ENCODE peak calls at places on chromosomes 7 and 10, in seven cellular contexts. One of them, this sample, is unnamed. For H3K36me3, the result is how much of the 10 kb centered on the place peaks cover.

GRCh38 chr7:34823650-34824258 is 165.7 kb downstream of the NPSR1 start:
- DNase-seq in tibial nerve: peak
- DNase-seq in hepatocyte: peak
- DNase-seq in brain microvascular endothelial cell: peak
- DNase-seq in HCT116: peak
- DNase-seq in ovary: no peak
- DNase-seq in heart left ventricle: peak
- DNase-seq in this sample: no peak

GRCh38 chr7:75950111-75950681 is 35.2 kb downstream of the POR start:
- DNase-seq in tibial nerve: no peak
- DNase-seq in hepatocyte: no peak
- DNase-seq in brain microvascular endothelial cell: no peak
- DNase-seq in HCT116: no peak
- DNase-seq in ovary: no peak
- DNase-seq in heart left ventricle: peak
- DNase-seq in this sample: no peak

GRCh38 chr10:21927601-21928000 is 75.9 kb downstream of the DNAJC1 start:
- DNase-seq in tibial nerve: no peak
- DNase-seq in hepatocyte: no peak
- DNase-seq in brain microvascular endothelial cell: peak
- DNase-seq in HCT116: no peak
- DNase-seq in ovary: no peak
- DNase-seq in heart left ventricle: no peak
- DNase-seq in this sample: no peak

GRCh38 chr10:46234431-46235060 is 52.3 kb upstream of the ANTXRL start:
- DNase-seq in tibial nerve: no peak
- DNase-seq in hepatocyte: no peak
- DNase-seq in brain microvascular endothelial cell: no peak
- DNase-seq in HCT116: no peak
- DNase-seq in ovary: no peak
- DNase-seq in heart left ventricle: peak
- DNase-seq in this sample: no peak

GRCh38 chr7:81715984-81716588 is 53.8 kb downstream of the HGF start:
- DNase-seq in tibial nerve: no peak
- DNase-seq in hepatocyte: peak
- DNase-seq in brain microvascular endothelial cell: peak
- DNase-seq in HCT116: peak
- DNase-seq in ovary: no peak
- DNase-seq in heart left ventricle: no peak
- DNase-seq in this sample: no peak

GRCh38 chr7:6106140-6106904 is 75.1 kb downstream of the ANKRD61 start:
- DNase-seq in tibial nerve: peak
- DNase-seq in hepatocyte: no peak
- DNase-seq in brain microvascular endothelial cell: peak
- DNase-seq in HCT116: peak
- DNase-seq in ovary: peak
- DNase-seq in heart left ventricle: no peak
- DNase-seq in this sample: no peak

GRCh38 chr10:20975236-20975635 is 78.1 kb upstream of the NEBL start:
- DNase-seq in tibial nerve: no peak
- DNase-seq in hepatocyte: no peak
- DNase-seq in brain microvascular endothelial cell: no peak
- DNase-seq in HCT116: no peak
- DNase-seq in ovary: no peak
- DNase-seq in heart left ventricle: no peak
- DNase-seq in this sample: no peak

GRCh38 chr10:103448751-103449150 is 3.4 kb downstream of the CALHM2 start:
- DNase-seq in tibial nerve: peak
- DNase-seq in hepatocyte: no peak
- DNase-seq in brain microvascular endothelial cell: peak
- DNase-seq in HCT116: no peak
- DNase-seq in ovary: no peak
- DNase-seq in heart left ventricle: peak
- DNase-seq in this sample: peak

GRCh38 chr7:36396150-36396549 is 6.5 kb downstream of the ANLN start:
- DNase-seq in tibial nerve: no peak
- DNase-seq in hepatocyte: peak
- DNase-seq in brain microvascular endothelial cell: peak
- DNase-seq in HCT116: no peak
- DNase-seq in ovary: no peak
- DNase-seq in heart left ventricle: no peak
- DNase-seq in this sample: no peak

GRCh38 chr7:6528401-6529130 is 22.7 kb downstream of the GRID2IP start:
- DNase-seq in tibial nerve: no peak
- DNase-seq in hepatocyte: no peak
- DNase-seq in brain microvascular endothelial cell: no peak
- DNase-seq in HCT116: no peak
- DNase-seq in ovary: no peak
- DNase-seq in heart left ventricle: no peak
- DNase-seq in this sample: no peak

GRCh38 chr7:129784783-129785456 is 167.8 kb downstream of the UBE2H start:
- DNase-seq in tibial nerve: no peak
- DNase-seq in hepatocyte: no peak
- DNase-seq in brain microvascular endothelial cell: no peak
- DNase-seq in HCT116: no peak
- DNase-seq in ovary: no peak
- DNase-seq in heart left ventricle: no peak
- DNase-seq in this sample: no peak

GRCh38 chr7:31695856-31696255 is 8.8 kb downstream of the PPP1R17 start:
- DNase-seq in tibial nerve: no peak
- DNase-seq in hepatocyte: no peak
- DNase-seq in brain microvascular endothelial cell: no peak
- DNase-seq in HCT116: no peak
- DNase-seq in ovary: no peak
- DNase-seq in heart left ventricle: no peak
- DNase-seq in this sample: no peak

GRCh38 chr7:122886357-122887081 is at the start of gene CADPS2:
- DNase-seq in tibial nerve: peak
- DNase-seq in hepatocyte: peak
- DNase-seq in brain microvascular endothelial cell: peak
- DNase-seq in HCT116: peak
- DNase-seq in ovary: peak
- DNase-seq in heart left ventricle: peak
- DNase-seq in this sample: peak

GRCh38 chr10:93124580-93125318 is 51.1 kb downstream of the CYP26A1 start:
- DNase-seq in tibial nerve: no peak
- DNase-seq in hepatocyte: peak
- DNase-seq in brain microvascular endothelial cell: no peak
- DNase-seq in HCT116: no peak
- DNase-seq in ovary: no peak
- DNase-seq in heart left ventricle: no peak
- DNase-seq in this sample: no peak

DNA sequence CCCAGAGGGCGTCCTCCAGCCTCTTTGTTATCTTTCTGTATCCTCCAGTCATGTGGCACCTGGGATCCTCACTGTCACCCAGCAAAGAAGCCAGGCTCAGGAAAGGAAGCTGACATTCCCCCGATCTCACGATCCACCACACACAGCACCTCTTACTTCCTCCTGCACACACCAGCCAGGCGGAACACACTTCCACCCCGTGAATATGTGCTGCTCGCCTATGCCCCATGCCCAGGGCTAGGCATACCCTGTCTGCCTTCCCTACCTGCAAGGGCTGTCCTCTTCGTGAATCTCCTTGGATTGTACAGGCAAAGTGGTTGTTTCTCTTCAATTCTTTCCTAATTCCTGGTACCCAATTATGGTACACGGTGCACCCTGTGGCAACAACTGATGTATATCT is 191.0 kb downstream of the TNS3 start:
- DNase-seq in tibial nerve: no peak
- DNase-seq in hepatocyte: no peak
- DNase-seq in brain microvascular endothelial cell: no peak
- DNase-seq in HCT116: no peak
- DNase-seq in ovary: no peak
- DNase-seq in heart left ventricle: no peak
- DNase-seq in this sample: no peak
- H3K36me3 ChIP-seq in tibial nerve: half or more
- H3K36me3 ChIP-seq in hepatocyte: under half
- H3K36me3 ChIP-seq in brain microvascular endothelial cell: under half
- H3K36me3 ChIP-seq in HCT116: under half
- H3K36me3 ChIP-seq in ovary: under half
- H3K36me3 ChIP-seq in heart left ventricle: under half
- H3K36me3 ChIP-seq in this sample: under half

GRCh38 chr10:60871215-60871614 is 72.8 kb downstream of the RHOBTB1 start:
- DNase-seq in tibial nerve: no peak
- DNase-seq in hepatocyte: no peak
- DNase-seq in brain microvascular endothelial cell: no peak
- DNase-seq in HCT116: no peak
- DNase-seq in ovary: no peak
- DNase-seq in heart left ventricle: no peak
- DNase-seq in this sample: no peak

GRCh38 chr10:60872451-60872850 is 71.5 kb downstream of the RHOBTB1 start:
- DNase-seq in tibial nerve: no peak
- DNase-seq in hepatocyte: no peak
- DNase-seq in brain microvascular endothelial cell: no peak
- DNase-seq in HCT116: no peak
- DNase-seq in ovary: no peak
- DNase-seq in heart left ventricle: no peak
- DNase-seq in this sample: no peak

GRCh38 chr10:60868946-60869345 is 75.0 kb downstream of the RHOBTB1 start:
- DNase-seq in tibial nerve: no peak
- DNase-seq in hepatocyte: no peak
- DNase-seq in brain microvascular endothelial cell: no peak
- DNase-seq in HCT116: no peak
- DNase-seq in ovary: no peak
- DNase-seq in heart left ventricle: no peak
- DNase-seq in this sample: no peak

GRCh38 chr10:60870803-60871202 is 73.2 kb downstream of the RHOBTB1 start:
- DNase-seq in tibial nerve: no peak
- DNase-seq in hepatocyte: no peak
- DNase-seq in brain microvascular endothelial cell: no peak
- DNase-seq in HCT116: no peak
- DNase-seq in ovary: no peak
- DNase-seq in heart left ventricle: no peak
- DNase-seq in this sample: no peak

DNA sequence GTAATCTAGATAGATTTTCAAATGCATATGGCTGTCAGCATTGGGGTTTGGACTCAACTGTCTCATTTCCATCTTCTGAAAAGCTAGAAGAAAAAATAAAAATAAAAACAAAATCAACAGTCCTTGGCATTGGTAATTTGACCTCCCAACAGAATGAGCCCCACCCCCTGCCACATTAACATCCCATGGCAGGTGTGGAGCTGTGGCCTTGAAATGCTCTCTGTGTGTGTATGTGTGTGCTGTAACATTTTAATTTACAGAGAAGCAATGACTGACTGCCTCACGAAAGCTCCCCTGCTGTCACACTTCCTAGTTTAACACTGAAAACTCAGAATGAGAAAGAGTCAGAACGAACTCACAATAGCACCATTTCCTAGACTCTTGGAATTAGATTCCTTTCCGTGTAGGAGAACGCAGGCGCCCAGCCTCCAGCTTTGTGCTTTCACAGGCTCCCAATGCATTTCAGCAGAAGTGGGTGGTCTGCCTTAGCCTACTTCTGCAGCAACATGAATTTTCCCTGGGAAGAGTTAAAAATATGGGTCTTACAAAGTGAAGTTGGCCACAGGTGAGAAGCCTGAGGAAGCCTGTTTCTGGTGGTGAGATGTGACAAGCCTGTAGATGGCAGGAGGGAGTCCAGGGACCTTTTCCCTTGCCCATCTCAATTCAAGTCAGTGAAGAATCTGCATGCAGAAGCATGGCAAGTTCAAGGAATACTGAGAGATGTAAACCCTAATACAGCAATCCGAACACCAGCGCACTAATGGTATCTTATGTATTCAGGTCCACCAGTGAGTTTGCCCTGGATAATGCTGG is 73.9 kb downstream of the RHOBTB1 start:
- DNase-seq in tibial nerve: no peak
- DNase-seq in hepatocyte: no peak
- DNase-seq in brain microvascular endothelial cell: no peak
- DNase-seq in HCT116: no peak
- DNase-seq in ovary: no peak
- DNase-seq in heart left ventricle: no peak
- DNase-seq in this sample: no peak
- TF ChIP-seq CTCF in tibial nerve: no peak
- TF ChIP-seq CTCF in hepatocyte: peak
- TF ChIP-seq CTCF in brain microvascular endothelial cell: peak
- TF ChIP-seq CTCF in HCT116: no peak
- TF ChIP-seq CTCF in ovary: no peak
- TF ChIP-seq CTCF in heart left ventricle: no peak
- TF ChIP-seq CTCF in this sample: no peak

DNA sequence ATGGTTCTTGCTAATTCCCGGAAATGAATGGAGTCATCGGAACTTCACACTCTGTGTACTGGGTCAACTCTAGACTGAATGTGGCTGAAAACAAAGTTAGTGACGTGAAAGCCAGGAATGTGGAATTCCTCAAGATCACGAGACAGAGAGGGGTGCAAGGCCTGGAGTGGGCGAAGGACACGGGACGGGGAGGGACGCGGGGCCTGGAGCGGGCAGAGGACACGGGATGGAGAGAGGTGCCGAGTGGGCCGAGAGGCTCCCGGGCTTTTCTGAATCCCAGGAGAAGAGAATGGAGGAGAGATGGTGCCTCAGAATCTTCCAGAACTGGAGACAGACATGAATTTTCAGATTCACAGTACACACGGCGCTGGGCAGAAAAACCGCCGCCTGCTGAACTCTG is 50.6 kb upstream of the PRKAR1B start:
- DNase-seq in tibial nerve: no peak
- DNase-seq in hepatocyte: no peak
- DNase-seq in brain microvascular endothelial cell: no peak
- DNase-seq in HCT116: no peak
- DNase-seq in ovary: no peak
- DNase-seq in heart left ventricle: no peak
- DNase-seq in this sample: no peak
- H3K36me3 ChIP-seq in tibial nerve: half or more
- H3K36me3 ChIP-seq in hepatocyte: under half
- H3K36me3 ChIP-seq in brain microvascular endothelial cell: under half
- H3K36me3 ChIP-seq in HCT116: under half
- H3K36me3 ChIP-seq in ovary: under half
- H3K36me3 ChIP-seq in heart left ventricle: under half
- H3K36me3 ChIP-seq in this sample: under half

GRCh38 chr7:121329460-121330052 is 756 bp downstream of the WNT16 start:
- DNase-seq in tibial nerve: no peak
- DNase-seq in hepatocyte: peak
- DNase-seq in brain microvascular endothelial cell: no peak
- DNase-seq in HCT116: no peak
- DNase-seq in ovary: no peak
- DNase-seq in heart left ventricle: no peak
- DNase-seq in this sample: no peak
- TF ChIP-seq CTCF in tibial nerve: no peak
- TF ChIP-seq CTCF in hepatocyte: peak
- TF ChIP-seq CTCF in brain microvascular endothelial cell: peak
- TF ChIP-seq CTCF in HCT116: no peak
- TF ChIP-seq CTCF in ovary: no peak
- TF ChIP-seq CTCF in heart left ventricle: no peak
- TF ChIP-seq CTCF in this sample: no peak

GRCh38 chr7:149075286-149075685 is 15.2 kb downstream of the ZNF786 start:
- DNase-seq in tibial nerve: no peak
- DNase-seq in hepatocyte: no peak
- DNase-seq in brain microvascular endothelial cell: no peak
- DNase-seq in HCT116: no peak
- DNase-seq in ovary: no peak
- DNase-seq in heart left ventricle: no peak
- DNase-seq in this sample: no peak
- H3K36me3 ChIP-seq in tibial nerve: half or more
- H3K36me3 ChIP-seq in hepatocyte: under half
- H3K36me3 ChIP-seq in brain microvascular endothelial cell: under half
- H3K36me3 ChIP-seq in HCT116: under half
- H3K36me3 ChIP-seq in ovary: under half
- H3K36me3 ChIP-seq in heart left ventricle: under half
- H3K36me3 ChIP-seq in this sample: under half

GRCh38 chr7:3399858-3400257 is 98.8 kb downstream of the SDK1 start:
- DNase-seq in tibial nerve: no peak
- DNase-seq in hepatocyte: peak
- DNase-seq in brain microvascular endothelial cell: peak
- DNase-seq in HCT116: peak
- DNase-seq in ovary: no peak
- DNase-seq in heart left ventricle: no peak
- DNase-seq in this sample: no peak
- TF ChIP-seq CTCF in tibial nerve: no peak
- TF ChIP-seq CTCF in hepatocyte: peak
- TF ChIP-seq CTCF in brain microvascular endothelial cell: peak
- TF ChIP-seq CTCF in HCT116: peak
- TF ChIP-seq CTCF in ovary: no peak
- TF ChIP-seq CTCF in heart left ventricle: peak
- TF ChIP-seq CTCF in this sample: no peak